ENCODE peak calls at places on chromosomes 3 and 15, in eight cellular contexts. One of them, this sample, is unnamed.

GRCh38 chr3:127749787-127750225 is 72.5 kb downstream of the MGLL start:
- DNase-seq in prostate gland: no peak
- DNase-seq in psoas muscle: no peak
- DNase-seq in sigmoid colon: no peak
- DNase-seq in aorta: no peak
- DNase-seq in HAP-1: no peak
- DNase-seq in Panc1: no peak
- DNase-seq in body of pancreas: no peak
- DNase-seq in this sample: no peak

GRCh38 chr3:64151335-64151871 is 73.9 kb downstream of the PRICKLE2 start:
- DNase-seq in prostate gland: no peak
- DNase-seq in psoas muscle: no peak
- DNase-seq in sigmoid colon: no peak
- DNase-seq in aorta: no peak
- DNase-seq in HAP-1: no peak
- DNase-seq in Panc1: no peak
- DNase-seq in body of pancreas: no peak
- DNase-seq in this sample: no peak

GRCh38 chr3:150319900-150320299 is 88.2 kb upstream of the TSC22D2 start:
- DNase-seq in prostate gland: no peak
- DNase-seq in psoas muscle: no peak
- DNase-seq in sigmoid colon: no peak
- DNase-seq in aorta: no peak
- DNase-seq in HAP-1: no peak
- DNase-seq in Panc1: peak; percentile 98
- DNase-seq in body of pancreas: no peak
- DNase-seq in this sample: no peak

GRCh38 chr15:80695911-80696651 is 971 bp downstream of the ABHD17C start:
- DNase-seq in prostate gland: peak; percentile 53
- DNase-seq in psoas muscle: no peak
- DNase-seq in sigmoid colon: no peak
- DNase-seq in aorta: no peak
- DNase-seq in HAP-1: peak; percentile 55
- DNase-seq in Panc1: no peak
- DNase-seq in body of pancreas: peak; percentile 62
- DNase-seq in this sample: peak; percentile 79

GRCh38 chr3:49634736-49635135 is 39.4 kb upstream of the APEH start:
- DNase-seq in prostate gland: no peak
- DNase-seq in psoas muscle: no peak
- DNase-seq in sigmoid colon: no peak
- DNase-seq in aorta: peak; percentile 13
- DNase-seq in HAP-1: no peak
- DNase-seq in Panc1: no peak
- DNase-seq in body of pancreas: no peak
- DNase-seq in this sample: no peak

GRCh38 chr3:70982700-70983140 is 600.8 kb downstream of the FOXP1 start:
- DNase-seq in prostate gland: peak; percentile 89
- DNase-seq in psoas muscle: peak; percentile 62
- DNase-seq in sigmoid colon: peak; percentile 74
- DNase-seq in aorta: peak; percentile 68
- DNase-seq in HAP-1: peak; percentile 37
- DNase-seq in Panc1: peak; percentile 38
- DNase-seq in body of pancreas: peak; percentile 47
- DNase-seq in this sample: peak; percentile 34

GRCh38 chr3:188341501-188341900 is 187.5 kb downstream of the LPP start:
- DNase-seq in prostate gland: no peak
- DNase-seq in psoas muscle: no peak
- DNase-seq in sigmoid colon: no peak
- DNase-seq in aorta: no peak
- DNase-seq in HAP-1: no peak
- DNase-seq in Panc1: no peak
- DNase-seq in body of pancreas: no peak
- DNase-seq in this sample: no peak

GRCh38 chr15:52441846-52442245 is 86.8 kb downstream of the MYO5A start:
- DNase-seq in prostate gland: no peak
- DNase-seq in psoas muscle: no peak
- DNase-seq in sigmoid colon: no peak
- DNase-seq in aorta: no peak
- DNase-seq in HAP-1: no peak
- DNase-seq in Panc1: no peak
- DNase-seq in body of pancreas: no peak
- DNase-seq in this sample: no peak

GRCh38 chr15:66072616-66073361 is 180.8 kb downstream of the MEGF11 start:
- DNase-seq in prostate gland: no peak
- DNase-seq in psoas muscle: no peak
- DNase-seq in sigmoid colon: peak; percentile 27
- DNase-seq in aorta: no peak
- DNase-seq in HAP-1: no peak
- DNase-seq in Panc1: no peak
- DNase-seq in body of pancreas: peak; percentile 51
- DNase-seq in this sample: no peak

GRCh38 chr3:197025736-197026480 is 3.7 kb downstream of the MELTF start:
- DNase-seq in prostate gland: no peak
- DNase-seq in psoas muscle: no peak
- DNase-seq in sigmoid colon: no peak
- DNase-seq in aorta: peak; percentile 42
- DNase-seq in HAP-1: no peak
- DNase-seq in Panc1: no peak
- DNase-seq in body of pancreas: no peak
- DNase-seq in this sample: no peak

GRCh38 chr15:91885714-91886265 is 32.3 kb downstream of the SLCO3A1 start:
- DNase-seq in prostate gland: no peak
- DNase-seq in psoas muscle: no peak
- DNase-seq in sigmoid colon: no peak
- DNase-seq in aorta: no peak
- DNase-seq in HAP-1: no peak
- DNase-seq in Panc1: no peak
- DNase-seq in body of pancreas: no peak
- DNase-seq in this sample: no peak

GRCh38 chr3:188956839-188957489 is 214.8 kb upstream of the TPRG1 start:
- DNase-seq in prostate gland: peak; percentile 28
- DNase-seq in psoas muscle: no peak
- DNase-seq in sigmoid colon: no peak
- DNase-seq in aorta: no peak
- DNase-seq in HAP-1: peak; percentile 47
- DNase-seq in Panc1: peak; percentile 24
- DNase-seq in body of pancreas: no peak
- DNase-seq in this sample: no peak

GRCh38 chr3:123941150-123941941 is 19.7 kb downstream of the CCDC14 start:
- DNase-seq in prostate gland: no peak
- DNase-seq in psoas muscle: no peak
- DNase-seq in sigmoid colon: no peak
- DNase-seq in aorta: no peak
- DNase-seq in HAP-1: no peak
- DNase-seq in Panc1: no peak
- DNase-seq in body of pancreas: no peak
- DNase-seq in this sample: no peak

GRCh38 chr3:52451237-52452083 is 2.4 kb downstream of the TNNC1 start:
- DNase-seq in prostate gland: no peak
- DNase-seq in psoas muscle: no peak
- DNase-seq in sigmoid colon: no peak
- DNase-seq in aorta: no peak
- DNase-seq in HAP-1: no peak
- DNase-seq in Panc1: no peak
- DNase-seq in body of pancreas: no peak
- DNase-seq in this sample: no peak
- H3K4me1 ChIP-seq in prostate gland: no peaks in the 10 kb centered on the region
- H3K4me1 ChIP-seq in psoas muscle: peaks cover 37% of the 10 kb centered on the region
- H3K4me1 ChIP-seq in sigmoid colon: peaks cover 14% of the 10 kb centered on the region
- H3K4me1 ChIP-seq in aorta: no peaks in the 10 kb centered on the region
- H3K4me1 ChIP-seq in HAP-1: peaks cover 4% of the 10 kb centered on the region
- H3K4me1 ChIP-seq in Panc1: peaks cover 33% of the 10 kb centered on the region
- H3K4me1 ChIP-seq in body of pancreas: peaks cover 46% of the 10 kb centered on the region
- H3K4me1 ChIP-seq in this sample: peaks cover 5% of the 10 kb centered on the region

GRCh38 chr3:52210037-52210436 is 12.1 kb downstream of the ALAS1 start:
- DNase-seq in prostate gland: no peak
- DNase-seq in psoas muscle: no peak
- DNase-seq in sigmoid colon: no peak
- DNase-seq in aorta: no peak
- DNase-seq in HAP-1: no peak
- DNase-seq in Panc1: no peak
- DNase-seq in body of pancreas: no peak
- DNase-seq in this sample: no peak

GRCh38 chr3:52208556-52208955 is 10.6 kb downstream of the ALAS1 start:
- DNase-seq in prostate gland: no peak
- DNase-seq in psoas muscle: no peak
- DNase-seq in sigmoid colon: no peak
- DNase-seq in aorta: no peak
- DNase-seq in HAP-1: no peak
- DNase-seq in Panc1: no peak
- DNase-seq in body of pancreas: no peak
- DNase-seq in this sample: no peak

GRCh38 chr3:52211268-52211891 is 13.4 kb downstream of the ALAS1 start:
- DNase-seq in prostate gland: no peak
- DNase-seq in psoas muscle: no peak
- DNase-seq in sigmoid colon: no peak
- DNase-seq in aorta: no peak
- DNase-seq in HAP-1: no peak
- DNase-seq in Panc1: no peak
- DNase-seq in body of pancreas: no peak
- DNase-seq in this sample: no peak

GRCh38 chr3:52213005-52213404 is 12.4 kb downstream of the TLR9 start:
- DNase-seq in prostate gland: no peak
- DNase-seq in psoas muscle: no peak
- DNase-seq in sigmoid colon: no peak
- DNase-seq in aorta: no peak
- DNase-seq in HAP-1: no peak
- DNase-seq in Panc1: no peak
- DNase-seq in body of pancreas: no peak
- DNase-seq in this sample: no peak

DNA sequence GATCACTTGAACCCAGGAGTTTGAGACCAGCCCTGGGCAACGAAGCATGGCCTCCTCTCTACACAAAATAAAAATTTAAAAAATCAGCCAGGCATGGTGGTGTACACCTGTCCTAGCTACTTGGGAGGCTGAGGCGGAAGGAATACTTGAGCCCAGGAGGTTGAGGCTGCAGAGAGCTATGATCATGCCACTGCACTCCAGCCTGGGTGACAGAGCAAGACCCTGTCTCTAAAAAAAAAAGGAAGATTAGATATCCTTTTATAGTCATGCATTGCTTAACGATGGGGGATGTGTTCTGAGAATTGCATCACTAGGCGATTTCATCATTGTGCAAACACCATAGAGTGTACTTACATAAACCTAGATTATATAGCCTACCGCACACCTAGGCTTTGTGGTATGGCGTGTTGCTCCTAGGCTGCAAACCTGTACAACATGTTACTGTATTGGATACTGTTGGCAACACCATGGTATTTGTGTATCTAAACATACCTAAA is 12.6 kb downstream of the ALAS1 start:
- DNase-seq in prostate gland: peak; percentile 47
- DNase-seq in psoas muscle: no peak
- DNase-seq in sigmoid colon: no peak
- DNase-seq in aorta: no peak
- DNase-seq in HAP-1: no peak
- DNase-seq in Panc1: no peak
- DNase-seq in body of pancreas: no peak
- DNase-seq in this sample: peak; percentile 46
- H3K36me3 ChIP-seq in prostate gland: peaks cover 4% of the 10 kb centered on the region
- H3K36me3 ChIP-seq in psoas muscle: peaks cover 100% of the 10 kb centered on the region
- H3K36me3 ChIP-seq in sigmoid colon: peaks cover 93% of the 10 kb centered on the region
- H3K36me3 ChIP-seq in aorta: peaks cover 30% of the 10 kb centered on the region
- H3K36me3 ChIP-seq in HAP-1: peaks cover 90% of the 10 kb centered on the region
- H3K36me3 ChIP-seq in Panc1: peaks cover 26% of the 10 kb centered on the region
- H3K36me3 ChIP-seq in body of pancreas: peaks cover 57% of the 10 kb centered on the region
- H3K36me3 ChIP-seq in this sample: peaks cover 44% of the 10 kb centered on the region

GRCh38 chr3:172617013-172617706 is 93.7 kb downstream of the NCEH1 start:
- DNase-seq in prostate gland: no peak
- DNase-seq in psoas muscle: no peak
- DNase-seq in sigmoid colon: no peak
- DNase-seq in aorta: no peak
- DNase-seq in HAP-1: no peak
- DNase-seq in Panc1: no peak
- DNase-seq in body of pancreas: no peak
- DNase-seq in this sample: no peak

GRCh38 chr3:172614340-172615274 is 91.4 kb upstream of the TNFSF10 start:
- DNase-seq in prostate gland: no peak
- DNase-seq in psoas muscle: no peak
- DNase-seq in sigmoid colon: no peak
- DNase-seq in aorta: no peak
- DNase-seq in HAP-1: no peak
- DNase-seq in Panc1: no peak
- DNase-seq in body of pancreas: no peak
- DNase-seq in this sample: no peak

GRCh38 chr3:172616061-172616461 is 92.8 kb upstream of the TNFSF10 start:
- DNase-seq in prostate gland: no peak
- DNase-seq in psoas muscle: no peak
- DNase-seq in sigmoid colon: no peak
- DNase-seq in aorta: no peak
- DNase-seq in HAP-1: no peak
- DNase-seq in Panc1: no peak
- DNase-seq in body of pancreas: no peak
- DNase-seq in this sample: no peak

GRCh38 chr3:172615296-172615695 is 92.1 kb upstream of the TNFSF10 start:
- DNase-seq in prostate gland: no peak
- DNase-seq in psoas muscle: no peak
- DNase-seq in sigmoid colon: no peak
- DNase-seq in aorta: no peak
- DNase-seq in HAP-1: no peak
- DNase-seq in Panc1: no peak
- DNase-seq in body of pancreas: no peak
- DNase-seq in this sample: no peak

DNA sequence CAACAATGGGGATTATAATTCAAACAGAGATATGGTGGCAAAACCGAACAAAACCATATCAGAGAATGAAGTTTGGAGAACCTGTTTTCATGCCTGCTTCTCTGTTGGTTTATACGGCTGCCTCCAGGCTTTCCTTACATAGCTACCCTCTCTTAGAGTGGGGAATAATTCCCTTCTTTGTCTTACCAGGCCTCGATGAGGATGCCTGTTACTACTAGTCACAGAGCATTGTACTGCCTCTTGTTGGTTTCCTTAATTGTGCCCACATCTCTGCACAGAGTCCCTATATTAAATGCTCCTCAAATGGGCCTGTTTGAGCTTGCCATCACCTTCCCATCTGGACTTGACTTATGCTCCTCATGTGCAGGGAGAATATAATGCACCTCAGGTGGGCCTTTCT is 92.9 kb downstream of the NCEH1 start:
- DNase-seq in prostate gland: no peak
- DNase-seq in psoas muscle: no peak
- DNase-seq in sigmoid colon: no peak
- DNase-seq in aorta: no peak
- DNase-seq in HAP-1: no peak
- DNase-seq in Panc1: no peak
- DNase-seq in body of pancreas: no peak
- DNase-seq in this sample: no peak
- H3K4me1 ChIP-seq in prostate gland: peaks cover 10% of the 10 kb centered on the region
- H3K4me1 ChIP-seq in psoas muscle: no peaks in the 10 kb centered on the region
- H3K4me1 ChIP-seq in sigmoid colon: peaks cover 3% of the 10 kb centered on the region
- H3K4me1 ChIP-seq in aorta: no peaks in the 10 kb centered on the region
- H3K4me1 ChIP-seq in HAP-1: peaks cover 4% of the 10 kb centered on the region
- H3K4me1 ChIP-seq in Panc1: peaks cover 6% of the 10 kb centered on the region
- H3K4me1 ChIP-seq in body of pancreas: peaks cover 10% of the 10 kb centered on the region
- H3K4me1 ChIP-seq in this sample: no peaks in the 10 kb centered on the region

DNA sequence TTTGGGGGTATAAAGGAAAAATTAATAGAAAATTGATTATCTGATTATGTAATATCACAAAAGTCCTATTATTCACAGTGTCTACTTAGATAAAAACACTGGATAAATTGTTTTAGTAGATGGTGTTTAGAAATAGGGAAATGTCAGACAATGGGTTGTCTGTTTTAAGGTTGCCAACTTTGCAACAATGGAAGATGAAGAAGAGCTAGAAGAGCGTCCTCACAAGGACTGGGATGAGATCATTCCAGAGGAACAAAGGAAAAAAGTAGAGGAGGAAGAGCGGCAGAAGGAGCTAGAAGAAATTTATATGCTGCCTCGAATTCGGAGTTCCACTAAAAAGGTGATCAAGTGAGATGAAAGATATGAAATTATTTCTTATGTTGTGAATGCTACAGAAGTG is 84.0 kb downstream of the CHD2 start:
- DNase-seq in prostate gland: no peak
- DNase-seq in psoas muscle: no peak
- DNase-seq in sigmoid colon: no peak
- DNase-seq in aorta: no peak
- DNase-seq in HAP-1: no peak
- DNase-seq in Panc1: no peak
- DNase-seq in body of pancreas: no peak
- DNase-seq in this sample: no peak
- H3K36me3 ChIP-seq in prostate gland: peaks cover 12% of the 10 kb centered on the region
- H3K36me3 ChIP-seq in psoas muscle: peaks cover 100% of the 10 kb centered on the region
- H3K36me3 ChIP-seq in sigmoid colon: peaks cover 63% of the 10 kb centered on the region
- H3K36me3 ChIP-seq in aorta: peaks cover 1% of the 10 kb centered on the region
- H3K36me3 ChIP-seq in HAP-1: peaks cover 60% of the 10 kb centered on the region
- H3K36me3 ChIP-seq in Panc1: peaks cover 84% of the 10 kb centered on the region
- H3K36me3 ChIP-seq in body of pancreas: peaks cover 48% of the 10 kb centered on the region
- H3K36me3 ChIP-seq in this sample: peaks cover 53% of the 10 kb centered on the region

This sample was measured in colonic mucosa.